ENCODE peak calls at places on chromosomes 11 and 22, in nine cellular contexts. O, U, D, W, X, R, P, L and K are unnamed samples.

GRCh38 chr11:115301029-115301428 is 203.2 kb downstream of the CADM1 start:
- DNase-seq in O (no peak), U (no peak), D (no peak), W (no peak), X (no peak), R (no peak), P (peak), L (no peak), K (no peak)

GRCh38 chr11:125062931-125063428 is at the start of gene SLC37A2:
- DNase-seq in O (peak), U (peak), D (peak), W (peak), X (no peak), R (no peak), P (peak), L (peak), K (peak)

GRCh38 chr11:79362821-79363220 is 78.0 kb downstream of the TENM4 start:
- DNase-seq in O (no peak), U (no peak), D (no peak), W (no peak), X (no peak), R (no peak), P (no peak), L (no peak), K (no peak)

GRCh38 chr22:25712661-25713400 is 29.2 kb upstream of the MYO18B start:
- DNase-seq in O (no peak), U (no peak), D (no peak), W (no peak), X (no peak), R (no peak), P (no peak), L (no peak), K (no peak)

GRCh38 chr11:12474871-12475270 is 97.5 kb downstream of the PARVA start:
- DNase-seq in O (no peak), U (no peak), D (no peak), W (no peak), X (no peak), R (no peak), P (peak), L (no peak), K (no peak)

GRCh38 chr11:6991227-6991626 is 28.9 kb downstream of the ZNF214 start:
- DNase-seq in O (no peak), U (no peak), D (no peak), W (no peak), X (no peak), R (no peak), P (no peak), L (peak), K (no peak)

GRCh38 chr11:65366340-65366773 is 11.8 kb downstream of the TIGD3 start:
- DNase-seq in O (peak), U (peak), D (no peak), W (peak), X (no peak), R (peak), P (peak), L (peak), K (no peak)

GRCh38 chr22:39306456-39307361 is 12.7 kb downstream of the RPL3 start:
- DNase-seq in O (no peak), U (peak), D (no peak), W (no peak), X (no peak), R (no peak), P (no peak), L (peak), K (peak)